ENCODE peak calls at places on chromosome 15, in eight cellular contexts. Q, U, A, W, Y, T, X and B are unnamed samples. For H3K4me1, the result is how much of the 10 kb centered on the place peaks cover.

GRCh38 chr15:38530113-38530512 is 34.5 kb downstream of the RASGRP1 start:
- DNase-seq in Y (no peak), Q (no peak), T (no peak), A (no peak), U (no peak), X (no peak), W (no peak), B (no peak)

GRCh38 chr15:39799552-39800011 is 16.9 kb upstream of the FSIP1 start:
- DNase-seq in Q (no peak), X (peak), A (peak), W (no peak), T (no peak), U (no peak), Y (no peak), B (no peak)

GRCh38 chr15:42121021-42121420 is 26.7 kb upstream of the PLA2G4D start:
- DNase-seq in X (no peak), T (no peak), U (no peak), Q (no peak), A (no peak), Y (no peak), W (no peak), B (no peak)

GRCh38 chr15:83844742-83845141 is 190.8 kb downstream of the ADAMTSL3 start:
- DNase-seq in Y (no peak), Q (peak), W (no peak), T (no peak), X (no peak), A (no peak), U (no peak), B (no peak)

GRCh38 chr15:49145651-49146609 is 9.5 kb downstream of the COPS2 start:
- DNase-seq in X (no peak), Y (peak), W (peak), U (peak), Q (no peak), A (no peak), T (peak), B (peak)

GRCh38 chr15:31268911-31269784 is 57.5 kb upstream of the KLF13 start:
- DNase-seq in X (peak), Y (peak), Q (no peak), A (no peak), W (peak), U (no peak), T (no peak), B (no peak)

GRCh38 chr15:68278345-68279217 is 1.0 kb downstream of the FEM1B start:
- DNase-seq in W (peak), T (peak), A (no peak), U (no peak), X (no peak), Q (no peak), Y (no peak), B (peak)

GRCh38 chr15:46111730-46112129 is 476.9 kb downstream of the SQOR start:
- DNase-seq in A (no peak), Y (no peak), X (no peak), Q (no peak), T (no peak), W (no peak), U (no peak), B (no peak)

GRCh38 chr15:96947830-96948229 is 617.3 kb downstream of the NR2F2 start:
- DNase-seq in X (no peak), Q (no peak), U (peak), T (peak), A (no peak), W (no peak), Y (no peak), B (peak)

GRCh38 chr15:42083916-42084315 is 10.4 kb downstream of the PLA2G4D start:
- DNase-seq in W (no peak), A (no peak), T (no peak), Y (no peak), X (no peak), Q (no peak), U (no peak), B (no peak)

GRCh38 chr15:99953886-99954285 is 220.6 kb upstream of the LYSMD4 start:
- DNase-seq in Q (no peak), U (no peak), A (no peak), Y (no peak), X (no peak), T (no peak), W (no peak), B (no peak)

GRCh38 chr15:41914406-41914805 is 20.6 kb upstream of the SPTBN5 start:
- DNase-seq in T (no peak), X (peak), Y (no peak), W (no peak), Q (no peak), A (no peak), U (no peak), B (no peak)

GRCh38 chr15:44659041-44659440 is 4.4 kb downstream of the SPG11 start:
- DNase-seq in T (no peak), Y (no peak), X (no peak), W (no peak), Q (no peak), A (no peak), U (no peak), B (no peak)

GRCh38 chr15:70077436-70077835 is 20.3 kb downstream of the TLE3 start:
- DNase-seq in A (no peak), T (no peak), Y (peak), Q (peak), W (no peak), X (no peak), U (no peak), B (no peak)

GRCh38 chr15:40016224-40016865 is 22.6 kb downstream of the SRP14 start:
- DNase-seq in Q (no peak), X (no peak), A (no peak), Y (no peak), T (no peak), U (no peak), W (no peak), B (no peak)

GRCh38 chr15:78080088-78080460 is 2.6 kb upstream of the TBC1D2B start:
- DNase-seq in A (no peak), T (no peak), Q (no peak), X (peak), W (no peak), U (no peak), Y (no peak), B (no peak)

GRCh38 chr15:99019558-99020540 is 12.3 kb upstream of the PGPEP1L start:
- DNase-seq in W (no peak), U (no peak), T (no peak), Y (no peak), A (no peak), Q (no peak), X (no peak), B (peak)

GRCh38 chr15:41561777-41562145 is 2.7 kb downstream of the TYRO3 start:
- DNase-seq in X (no peak), A (no peak), Q (peak), T (peak), W (peak), Y (peak), U (peak), B (peak)

GRCh38 chr15:41445399-41445798 is 28.5 kb downstream of the RTF1 start:
- DNase-seq in W (no peak), X (no peak), T (no peak), U (no peak), A (no peak), Y (no peak), Q (no peak), B (no peak)

GRCh38 chr15:97037080-97037479 is 706.6 kb downstream of the NR2F2 start:
- DNase-seq in Y (no peak), W (no peak), X (no peak), T (no peak), A (no peak), Q (no peak), U (no peak), B (no peak)

GRCh38 chr15:66721954-66722353 is 19.9 kb downstream of the SMAD6 start:
- DNase-seq in W (peak), A (no peak), T (no peak), X (no peak), U (no peak), Q (no peak), Y (no peak), B (no peak)

GRCh38 chr15:79467865-79468586 is 35.9 kb downstream of the MINAR1 start:
- DNase-seq in X (no peak), U (no peak), T (no peak), W (no peak), Y (no peak), Q (no peak), A (no peak), B (no peak)

GRCh38 chr15:98727115-98728040 is 79.0 kb downstream of the IGF1R start:
- DNase-seq in X (peak), U (peak), T (peak), A (peak), W (peak), Y (peak), Q (peak), B (peak)

GRCh38 chr15:32671339-32672325 is 30.1 kb downstream of the SCG5 start:
- DNase-seq in A (no peak), X (no peak), Q (no peak), W (no peak), Y (no peak), U (no peak), T (no peak), B (no peak)

GRCh38 chr15:58952751-58953150 is 19.3 kb upstream of the SLTM start:
- DNase-seq in Q (no peak), T (peak), W (no peak), A (no peak), Y (no peak), X (no peak), U (no peak), B (no peak)

GRCh38 chr15:55108858-55109518 is 87.8 kb downstream of the RSL24D1 start:
- DNase-seq in X (peak), Y (peak), Q (peak), A (peak), W (peak), T (peak), U (peak), B (peak)

GRCh38 chr15:77180270-77180669 is 109.4 kb upstream of the TSPAN3 start:
- DNase-seq in U (no peak), Q (no peak), W (no peak), X (no peak), Y (no peak), T (no peak), A (no peak), B (no peak)

GRCh38 chr15:42457445-42458442 is 33.2 kb downstream of the ZNF106 start:
- DNase-seq in W (peak), X (peak), Y (peak), T (peak), Q (peak), U (peak), A (peak), B (peak)

GRCh38 chr15:60830479-60830878 is 351.5 kb upstream of the ICE2 start:
- DNase-seq in Y (no peak), A (no peak), U (no peak), W (no peak), X (no peak), T (no peak), Q (no peak), B (no peak)

GRCh38 chr15:70271422-70272088 is 173.8 kb upstream of the TLE3 start:
- DNase-seq in T (peak), A (no peak), X (peak), U (no peak), Y (no peak), W (peak), Q (peak), B (peak)

GRCh38 chr15:32730677-32731654 is 13.2 kb downstream of the GREM1 start:
- DNase-seq in X (no peak), U (peak), T (peak), Y (no peak), Q (no peak), A (peak), W (peak), B (peak)

DNA sequence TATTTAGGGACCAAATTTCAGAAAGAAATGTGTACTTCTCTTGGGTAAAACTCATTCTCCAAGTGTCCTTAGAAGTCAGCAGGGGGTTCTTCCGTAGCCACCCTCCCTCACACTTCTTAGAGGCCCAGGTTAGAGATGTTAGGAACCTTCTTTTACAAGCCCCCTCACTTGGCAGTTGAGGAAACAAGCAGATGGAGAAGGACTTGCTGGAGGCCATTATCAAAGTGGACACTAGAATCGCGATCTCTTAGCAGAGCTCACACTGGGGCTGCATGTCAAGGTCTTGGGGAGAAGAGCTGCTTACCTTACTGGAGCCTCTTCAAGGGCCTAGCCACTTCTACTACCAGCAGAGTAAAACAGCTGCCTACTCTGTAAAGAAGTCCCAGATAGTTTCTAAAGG is 69.4 kb upstream of the POLG start:
- DNase-seq in A (no peak), Q (no peak), X (no peak), T (no peak), U (no peak), Y (no peak), W (no peak), B (no peak)
- TF ChIP-seq CTCF in A (no peak), Q (no peak), X (no peak), T (no peak), U (no peak), Y (no peak), W (no peak), B (no peak)

GRCh38 chr15:74773329-74773728 is 8.6 kb upstream of the CSK start:
- DNase-seq in W (no peak), Q (no peak), X (no peak), A (no peak), Y (no peak), T (no peak), U (no peak), B (no peak)
- H3K4me1 ChIP-seq in W (under half), Q (under half), X (under half), A (under half), Y (under half), T (under half), U (under half), B (under half)

GRCh38 chr15:52378746-52379394 is 83.3 kb upstream of the MYO5C start:
- DNase-seq in Q (no peak), U (no peak), X (no peak), Y (no peak), T (no peak), A (no peak), W (no peak), B (no peak)

GRCh38 chr15:52379395-52380111 is 83.9 kb upstream of the MYO5C start:
- DNase-seq in Y (no peak), T (no peak), X (no peak), U (no peak), Q (no peak), A (no peak), W (no peak), B (no peak)

GRCh38 chr15:52382647-52383046 is 87.0 kb upstream of the MYO5C start:
- DNase-seq in W (no peak), Y (no peak), A (no peak), U (no peak), T (no peak), Q (no peak), X (no peak), B (no peak)

GRCh38 chr15:52385670-52386069 is 90.1 kb upstream of the MYO5C start:
- DNase-seq in U (no peak), X (no peak), T (no peak), A (no peak), W (no peak), Q (no peak), Y (no peak), B (no peak)

DNA sequence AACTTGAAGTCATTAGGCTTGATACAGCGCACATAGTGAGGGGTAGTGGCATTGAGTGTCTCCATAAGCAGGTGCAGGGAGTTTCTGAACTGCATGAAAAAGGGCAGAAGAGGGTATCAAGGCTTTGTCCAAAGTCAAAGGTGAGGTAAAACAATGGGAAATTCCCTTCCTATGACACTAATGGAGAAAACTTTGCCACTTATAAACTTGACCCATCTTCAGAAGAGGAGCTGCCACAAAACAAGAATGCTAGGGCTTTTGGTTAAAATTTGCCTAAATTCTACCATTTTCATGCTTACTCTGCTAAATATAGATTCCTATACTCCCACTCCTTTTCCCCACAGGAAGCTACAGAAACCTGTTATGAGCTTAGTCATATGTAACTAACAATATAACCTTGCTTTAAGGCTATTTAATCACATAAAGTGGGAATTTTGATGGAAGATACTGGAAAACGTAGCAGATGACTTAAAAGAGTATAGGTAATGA is 87.5 kb upstream of the MYO5C start:
- DNase-seq in Q (no peak), W (no peak), U (no peak), X (no peak), Y (no peak), A (no peak), T (peak), B (no peak)
- TF ChIP-seq CTCF in Q (no peak), W (no peak), U (no peak), X (no peak), Y (no peak), A (no peak), T (no peak), B (no peak)

DNA sequence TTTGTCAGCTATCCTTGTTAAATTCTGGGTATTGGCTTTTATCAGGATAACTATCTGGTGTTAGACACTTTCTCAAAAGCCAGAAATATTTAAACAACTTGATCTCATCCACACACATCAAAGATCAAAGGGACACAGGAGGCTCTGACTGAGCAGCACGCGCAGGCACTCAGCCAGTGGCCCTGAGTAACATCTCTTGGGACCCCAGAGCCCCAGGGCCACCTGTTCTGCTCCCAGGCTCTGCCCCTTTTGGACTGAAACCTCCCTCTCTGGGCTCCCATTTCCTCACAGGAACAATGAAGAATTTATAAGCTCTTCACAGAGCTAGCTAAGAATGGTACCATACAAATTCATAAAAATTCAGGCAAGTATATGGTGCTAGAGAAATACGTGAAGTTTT is 16.1 kb downstream of the ATP10A start:
- DNase-seq in T (no peak), Q (no peak), X (no peak), W (no peak), A (no peak), U (no peak), Y (no peak), B (no peak)
- H3K4me1 ChIP-seq in T (under half), Q (under half), X (under half), W (under half), A (under half), U (under half), Y (under half), B (under half)

GRCh38 chr15:91871138-91871537 is 17.6 kb downstream of the SLCO3A1 start:
- DNase-seq in A (no peak), Q (no peak), U (no peak), X (no peak), W (no peak), T (no peak), Y (no peak), B (no peak)

GRCh38 chr15:91874992-91875651 is 21.6 kb downstream of the SLCO3A1 start:
- DNase-seq in A (no peak), U (peak), T (no peak), W (peak), Y (no peak), X (no peak), Q (no peak), B (no peak)

GRCh38 chr15:91871797-91872196 is 18.3 kb downstream of the SLCO3A1 start:
- DNase-seq in W (no peak), Y (no peak), Q (no peak), T (no peak), U (no peak), A (no peak), X (no peak), B (no peak)

GRCh38 chr15:91872356-91873132 is 19.0 kb downstream of the SLCO3A1 start:
- DNase-seq in U (no peak), A (peak), X (no peak), W (peak), Y (no peak), T (no peak), Q (no peak), B (no peak)

GRCh38 chr15:91873133-91873526 is 19.6 kb downstream of the SLCO3A1 start:
- DNase-seq in Q (no peak), Y (no peak), X (no peak), T (no peak), W (no peak), U (no peak), A (no peak), B (no peak)
- TF ChIP-seq CTCF in Q (no peak), Y (no peak), X (no peak), T (no peak), W (no peak), U (no peak), A (no peak), B (no peak)

GRCh38 chr15:89099968-89100367 is 11.7 kb downstream of the ABHD2 start:
- DNase-seq in A (no peak), U (no peak), W (no peak), Y (no peak), Q (no peak), X (no peak), T (no peak), B (no peak)

GRCh38 chr15:89098281-89098680 is 10.0 kb downstream of the ABHD2 start:
- DNase-seq in Q (no peak), A (no peak), T (no peak), X (peak), W (no peak), U (no peak), Y (no peak), B (no peak)

GRCh38 chr15:89104172-89104564 is 15.9 kb downstream of the ABHD2 start:
- DNase-seq in Q (peak), A (no peak), T (no peak), Y (peak), W (no peak), X (peak), U (no peak), B (no peak)

GRCh38 chr15:89103481-89104171 is 15.4 kb downstream of the ABHD2 start:
- DNase-seq in Y (no peak), X (peak), W (no peak), T (no peak), U (no peak), A (no peak), Q (no peak), B (no peak)

DNA sequence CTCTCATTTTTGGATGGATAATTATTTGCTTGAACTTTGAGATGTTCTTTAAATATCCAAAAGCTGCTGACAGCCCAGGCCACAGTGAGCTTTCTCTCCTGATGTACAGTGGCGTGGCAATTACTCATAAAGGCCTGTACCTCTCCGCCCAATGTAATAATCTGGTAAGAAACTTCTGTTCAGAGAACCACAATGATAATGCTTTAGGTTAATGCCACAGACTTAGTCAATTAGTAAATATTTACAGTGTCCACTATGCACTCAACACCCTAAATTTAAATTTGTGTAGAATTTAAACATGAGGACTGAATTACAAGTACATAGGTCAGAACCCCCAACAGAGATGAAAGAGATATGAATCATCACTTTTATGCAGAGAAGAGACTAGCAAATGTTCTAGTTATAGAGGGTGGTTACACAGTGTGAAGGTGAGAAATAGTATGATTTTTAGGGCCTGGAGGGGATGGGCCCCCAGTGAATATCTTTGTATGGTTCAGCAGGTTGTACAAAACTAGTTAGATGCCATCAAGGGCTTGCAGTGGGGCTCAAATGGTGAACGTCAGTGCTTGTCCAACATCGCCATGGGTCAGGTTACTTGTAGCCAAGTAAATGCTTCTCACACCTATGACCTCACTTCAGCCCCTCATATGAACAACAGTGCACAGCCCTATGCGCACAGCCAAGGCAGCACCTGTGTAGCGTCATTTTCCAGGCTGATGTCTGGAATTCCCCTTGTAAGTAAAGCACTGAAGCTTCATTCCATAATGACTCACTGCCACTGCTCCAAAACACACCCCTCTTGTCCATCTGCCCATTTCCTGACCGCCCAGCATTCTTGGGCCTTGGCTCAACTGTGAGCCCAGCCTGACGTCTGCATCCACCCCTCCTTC is 13.3 kb downstream of the ABHD2 start:
- DNase-seq in T (peak), U (no peak), W (peak), Q (peak), Y (peak), A (peak), X (peak), B (no peak)
- H3K4me1 ChIP-seq in T (half or more), U (under half), W (under half), Q (half or more), Y (half or more), A (half or more), X (under half), B (under half)